ENCODE peak calls at places on chromosome 1, in nine cellular contexts. H is stimulated activated CD4-positive, alpha-beta T cell treated with anti-CD3 and anti-CD28 coated beads, Interleukin-2, amount 100 ng/mL, for 24 hours; Y is HTR-8/SVneo; L is activated T-cell treated with anti-CD3 and anti-CD28 coated beads for 1 hour; Z is effector CD8-positive, alpha-beta T cell; K is neuronal stem cell; V is stimulated activated CD8-positive, alpha-beta memory T cell treated with anti-CD3 and anti-CD28 coated beads, Interleukin-2, amount 100 ng/mL, for 1 hour; E is BE2C; A is fibroblast of lung. B is an unnamed sample.

GRCh38 chr1:26520339-26520738 is 9.2 kb upstream of the RPS6KA1 start:
- DNase-seq in V (no peak), Y (no peak), K (no peak), L (no peak), E (no peak), Z (no peak), H (no peak), A (no peak), B (no peak)

GRCh38 chr1:27346991-27347627 is 5.3 kb downstream of the SYTL1 start:
- DNase-seq in E (no peak), K (no peak), H (no peak), Y (no peak), L (no peak), V (no peak), Z (no peak), A (peak), B (no peak)

GRCh38 chr1:232793944-232794343 is 11.3 kb upstream of the MAP10 start:
- DNase-seq in V (no peak), Y (peak), A (peak), K (no peak), Z (no peak), E (no peak), L (no peak), H (no peak), B (no peak)

GRCh38 chr1:43764581-43764980 is 57.2 kb downstream of the ST3GAL3 start:
- DNase-seq in Z (no peak), E (peak), A (no peak), H (no peak), K (no peak), V (no peak), L (no peak), Y (no peak), B (no peak)

GRCh38 chr1:247287460-247287859 is 31.6 kb downstream of the VN1R5 start:
- DNase-seq in E (peak), L (no peak), V (no peak), K (no peak), H (no peak), A (no peak), Y (no peak), Z (no peak), B (no peak)

GRCh38 chr1:82782599-82782998 is 981.9 kb downstream of the ADGRL2 start:
- DNase-seq in H (no peak), Z (no peak), E (no peak), K (no peak), A (no peak), V (no peak), L (no peak), Y (no peak), B (no peak)

GRCh38 chr1:154567386-154568164 is at the start of gene CHRNB2:
- DNase-seq in Y (peak), L (peak), E (peak), V (peak), Z (peak), K (peak), A (peak), H (peak), B (peak)

GRCh38 chr1:193406901-193407300 is 220.5 kb upstream of the B3GALT2 start:
- DNase-seq in Y (peak), L (no peak), Z (no peak), K (peak), A (peak), H (no peak), E (no peak), V (no peak), B (no peak)

GRCh38 chr1:204871405-204872037 is 859 bp downstream of the NFASC start:
- DNase-seq in E (no peak), K (no peak), Y (no peak), Z (no peak), H (no peak), V (no peak), L (no peak), A (no peak), B (no peak)

B was measured in activated CD4-positive, CD25-positive, alpha-beta regulatory T cell treated with anti-CD3 and anti-CD28 coated beads, Interleukin-2, amount 50 U/mL, for 16 hours.